ENCODE peak calls at places on chromosomes 7 and 10, in four cellular contexts. Z is GM12878, H is HepG2, R is K562. F is an unnamed sample.

GRCh38 chr10:120205368-120206018 is 251.5 kb upstream of the PLPP4 start:
- DNase-seq in Z (no peak), H (no peak), R (no peak), F (no peak)

GRCh38 chr10:128222317-128222849 is 96.2 kb upstream of the MKI67 start:
- DNase-seq in H (no peak), Z (no peak), R (no peak), F (no peak)

GRCh38 chr7:138746073-138746472 is 44.9 kb upstream of the SVOPL start:
- DNase-seq in H (no peak), Z (no peak), R (no peak), F (no peak)

GRCh38 chr7:100431286-100431735 is 1.7 kb downstream of the MEPCE start:
- DNase-seq in H (no peak), Z (no peak), R (no peak), F (no peak)

GRCh38 chr7:75957021-75957736 is 37.2 kb downstream of the TMEM120A start:
- DNase-seq in H (peak), Z (no peak), R (no peak), F (peak)

GRCh38 chr10:90675621-90676020 is 182.2 kb downstream of the HTR7 start:
- DNase-seq in H (no peak), Z (no peak), R (no peak), F (no peak)

GRCh38 chr10:121063744-121064143 is 212.6 kb downstream of the WDR11 start:
- DNase-seq in Z (no peak), H (peak), R (no peak), F (no peak)

GRCh38 chr7:114140561-114140960 is 221.8 kb upstream of the PPP1R3A start:
- DNase-seq in Z (no peak), H (no peak), R (no peak), F (no peak)

GRCh38 chr10:19628767-19629443 is 187.3 kb upstream of the PLXDC2 start:
- DNase-seq in Z (no peak), H (no peak), R (no peak), F (no peak)

GRCh38 chr7:146057958-146058357 is 58.6 kb upstream of the CNTNAP2 start:
- DNase-seq in H (no peak), R (no peak), Z (no peak), F (no peak)

GRCh38 chr10:131090761-131091661 is 220.5 kb downstream of the TCERG1L start:
- DNase-seq in Z (no peak), R (no peak), H (no peak), F (peak)

GRCh38 chr7:141640239-141640840 is 61.6 kb downstream of the DENND11 start:
- DNase-seq in Z (no peak), H (no peak), R (no peak), F (no peak)

GRCh38 chr7:133510326-133511055 is 257.6 kb downstream of the EXOC4 start:
- DNase-seq in Z (no peak), R (no peak), H (no peak), F (no peak)

GRCh38 chr7:151051108-151051507 is 2.8 kb downstream of the ASIC3 start:
- DNase-seq in H (no peak), R (peak), Z (no peak), F (no peak)

GRCh38 chr7:39667354-39667923 is 44.1 kb downstream of the RALA start:
- DNase-seq in R (no peak), Z (no peak), H (no peak), F (no peak)

GRCh38 chr10:34933676-34934075 is 118.6 kb upstream of the PARD3 start:
- DNase-seq in Z (no peak), R (no peak), H (no peak), F (no peak)

GRCh38 chr10:119680668-119681070 is 29.5 kb downstream of the BAG3 start:
- DNase-seq in Z (no peak), H (no peak), R (no peak), F (no peak)

GRCh38 chr10:49595713-49596492 is 14.2 kb upstream of the SLC18A3 start:
- DNase-seq in H (no peak), Z (no peak), R (no peak), F (no peak)

GRCh38 chr10:869171-869570 is 62.3 kb downstream of the LARP4B start:
- DNase-seq in Z (no peak), H (no peak), R (no peak), F (no peak)

GRCh38 chr10:27360581-27361172 is 120.1 kb upstream of the ACBD5 start:
- DNase-seq in H (peak), R (peak), Z (peak), F (peak)

GRCh38 chr7:35707422-35707821 is 12.5 kb upstream of the HERPUD2 start:
- DNase-seq in R (no peak), Z (no peak), H (no peak), F (no peak)

GRCh38 chr10:101282937-101283336 is 53.7 kb upstream of the LBX1 start:
- DNase-seq in H (no peak), R (no peak), Z (no peak), F (no peak)

GRCh38 chr7:85021090-85021704 is 165.7 kb downstream of the SEMA3D start:
- DNase-seq in H (no peak), R (peak), Z (no peak), F (no peak)

GRCh38 chr7:27235387-27236052 is 7.1 kb upstream of the EVX1 start:
- DNase-seq in Z (no peak), H (peak), R (peak), F (no peak)

GRCh38 chr7:130874071-130874915 is 140.3 kb upstream of the KLF14 start:
- DNase-seq in Z (no peak), H (no peak), R (no peak), F (no peak)

GRCh38 chr7:130872756-130873448 is 138.9 kb upstream of the KLF14 start:
- DNase-seq in H (no peak), Z (no peak), R (no peak), F (no peak)

GRCh38 chr7:130875901-130876300 is 141.9 kb upstream of the KLF14 start:
- DNase-seq in H (no peak), R (no peak), Z (no peak), F (no peak)

GRCh38 chr7:130877236-130877635 is 143.2 kb upstream of the KLF14 start:
- DNase-seq in R (no peak), H (no peak), Z (no peak), F (no peak)

GRCh38 chr7:130875265-130875741 is 141.3 kb upstream of the KLF14 start:
- DNase-seq in R (peak), H (peak), Z (no peak), F (peak)
- TF ChIP-seq JUND in R (no peak), H (no peak), Z (no peak), F (peak)

DNA sequence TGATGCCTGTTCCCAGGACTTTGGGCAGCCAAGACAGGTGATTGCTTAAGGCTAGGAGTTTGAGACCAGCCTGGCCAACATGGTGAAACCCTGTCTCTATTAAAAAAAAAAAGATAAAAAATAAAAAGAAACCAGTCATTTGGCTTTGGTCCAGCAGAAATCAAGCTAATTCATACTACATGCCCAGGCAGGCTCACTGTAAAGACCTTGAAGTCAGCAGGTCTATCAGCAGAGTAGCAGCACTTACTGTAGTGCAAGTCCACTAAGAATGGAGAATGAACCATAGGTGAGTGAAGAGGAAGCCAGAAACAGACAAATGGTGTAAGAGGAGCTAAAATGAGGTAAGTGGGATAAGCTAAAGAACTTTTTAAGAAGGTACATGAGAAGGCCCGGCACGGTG is 24.7 kb downstream of the PSPH start:
- DNase-seq in Z (no peak), R (no peak), H (no peak), F (no peak)
- TF ChIP-seq HDAC6 in Z (no peak), R (no peak), H (no peak), F (no peak)

DNA sequence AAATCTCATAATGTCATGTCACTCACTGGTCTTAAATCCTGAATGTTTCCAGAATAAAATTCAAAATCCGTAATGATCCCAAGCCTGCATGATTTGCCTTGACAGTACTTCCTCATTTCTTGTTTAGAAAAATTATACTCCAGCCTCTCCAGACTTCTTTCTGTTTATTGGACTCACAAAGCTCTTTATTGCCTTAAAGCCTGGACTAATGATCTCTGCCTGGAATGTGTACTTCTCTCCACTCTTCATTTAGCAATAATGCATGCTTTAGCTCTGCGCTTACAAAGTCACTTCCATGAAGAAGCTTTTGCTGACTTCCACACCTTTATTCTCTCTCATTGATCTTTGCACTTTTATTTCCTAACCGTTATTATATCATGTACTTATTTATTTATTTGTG is 27.4 kb upstream of the SLC26A3 start:
- DNase-seq in Z (no peak), H (no peak), R (no peak), F (no peak)
- TF ChIP-seq USF2 in Z (no peak), H (no peak), R (no peak), F (no peak)

DNA sequence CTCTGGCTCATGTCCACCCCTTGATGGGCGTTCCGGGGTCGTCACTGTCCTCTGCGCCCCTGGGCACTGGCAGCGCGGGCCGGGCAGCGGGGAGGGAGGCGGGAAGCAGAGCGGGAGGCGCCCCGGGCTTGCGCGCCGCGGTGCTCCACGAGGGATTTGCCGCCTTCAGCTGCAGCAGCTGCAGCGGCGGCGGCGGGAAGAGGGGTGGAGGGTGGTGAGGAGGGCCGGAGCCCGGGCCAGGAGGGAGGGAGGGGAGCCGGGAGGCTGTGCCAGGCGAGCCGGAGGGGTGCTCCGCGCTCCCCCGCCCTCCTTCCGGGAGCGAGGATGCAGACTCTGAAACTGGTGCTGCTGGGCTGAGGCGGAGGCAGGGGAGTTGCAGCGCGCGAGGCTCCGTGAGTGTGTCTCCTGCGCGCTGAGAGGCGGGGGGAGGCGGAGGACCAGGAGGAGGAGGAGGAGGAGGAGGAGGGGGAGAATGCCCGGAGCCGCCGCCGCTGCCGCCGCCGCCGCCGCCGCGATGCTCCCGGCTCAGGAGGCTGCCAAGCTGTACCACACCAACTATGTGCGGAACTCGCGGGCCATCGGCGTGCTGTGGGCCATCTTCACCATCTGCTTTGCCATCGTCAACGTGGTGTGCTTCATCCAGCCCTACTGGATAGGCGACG is at the start of gene LHFPL3:
- DNase-seq in R (no peak), H (no peak), Z (no peak), F (no peak)
- TF ChIP-seq JUND in R (no peak), H (no peak), Z (no peak), F (no peak)

GRCh38 chr10:32366111-32366510 is 19.2 kb upstream of the EPC1 start:
- DNase-seq in Z (no peak), H (no peak), R (no peak), F (no peak)
- TF ChIP-seq HDAC6 in Z (no peak), H (no peak), R (no peak), F (no peak)

GRCh38 chr10:87734987-87735827 is 75.5 kb downstream of the PAPSS2 start:
- DNase-seq in Z (no peak), R (peak), H (peak), F (peak)
- TF ChIP-seq USF2 in Z (no peak), R (no peak), H (no peak), F (no peak)

DNA sequence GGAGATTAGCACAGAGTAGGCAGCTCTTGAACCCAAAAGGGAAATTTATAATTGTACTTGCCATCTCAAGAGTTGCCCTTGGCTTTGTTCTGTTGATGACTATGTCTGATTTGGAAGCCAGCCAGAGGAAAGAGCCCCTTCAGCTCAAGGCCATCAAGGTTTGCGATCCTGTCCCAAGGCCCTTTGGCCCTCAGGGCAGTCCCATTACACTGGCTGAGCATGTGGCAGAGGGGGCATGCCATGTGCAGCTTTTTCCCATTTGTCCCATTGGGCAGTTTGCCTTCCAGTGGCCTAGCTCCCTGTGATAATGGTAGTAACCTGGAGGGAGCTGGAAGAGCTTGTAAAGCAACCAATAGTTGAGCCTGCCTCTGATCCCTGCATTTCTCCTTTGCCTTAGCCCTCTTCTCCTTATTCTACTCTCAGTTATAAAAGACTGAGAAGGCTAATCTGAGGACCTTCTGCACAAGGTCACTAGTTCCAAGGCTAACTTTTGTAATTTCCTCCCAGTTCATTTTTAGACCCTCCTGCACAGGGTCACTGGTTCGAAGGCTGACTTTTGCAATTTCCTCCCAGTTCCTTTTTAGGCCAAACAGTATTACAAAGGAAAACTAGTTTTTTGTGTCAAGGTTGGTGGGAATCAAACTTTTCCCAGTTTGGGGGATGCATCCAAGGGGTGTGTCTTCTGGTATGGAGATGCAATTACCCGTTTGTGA is 31.0 kb upstream of the ARHGAP12 start:
- DNase-seq in Z (no peak), H (peak), R (no peak), F (no peak)
- TF ChIP-seq JUND in Z (no peak), H (no peak), R (no peak), F (no peak)

GRCh38 chr7:123734498-123734897 is 14.3 kb downstream of the WASL start:
- DNase-seq in R (no peak), Z (no peak), H (no peak), F (no peak)

GRCh38 chr7:123738808-123739207 is 10.0 kb downstream of the WASL start:
- DNase-seq in Z (no peak), R (no peak), H (no peak), F (no peak)

GRCh38 chr7:123735539-123735938 is 13.3 kb downstream of the WASL start:
- DNase-seq in Z (no peak), R (no peak), H (no peak), F (no peak)

GRCh38 chr7:123741940-123742339 is 6.9 kb downstream of the WASL start:
- DNase-seq in R (no peak), Z (no peak), H (no peak), F (no peak)

DNA sequence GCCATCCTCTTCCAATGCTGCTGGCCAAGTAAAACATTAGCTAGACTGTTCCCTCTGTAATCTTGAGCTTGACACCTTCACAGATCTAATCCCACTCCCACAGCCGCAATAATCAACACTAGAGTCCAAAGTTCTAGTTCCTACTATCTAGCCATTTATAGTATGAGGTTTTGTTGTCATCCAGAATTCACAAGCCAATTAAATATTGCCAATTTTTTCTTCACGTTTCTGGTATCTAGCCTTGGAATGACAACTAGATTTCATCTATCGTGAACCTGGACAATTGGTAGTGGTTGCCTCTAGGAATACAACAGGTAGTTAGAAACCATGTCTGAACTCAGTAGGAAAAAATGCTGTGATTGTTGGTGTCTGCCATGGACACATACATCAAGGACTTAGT is 10.4 kb downstream of the WASL start:
- DNase-seq in H (peak), R (no peak), Z (no peak), F (no peak)
- TF ChIP-seq HDAC6 in H (no peak), R (no peak), Z (no peak), F (no peak)

GRCh38 chr7:32093415-32094408 is 23.5 kb upstream of the PDE1C start:
- DNase-seq in R (no peak), Z (no peak), H (no peak), F (no peak)
- TF ChIP-seq USF2 in R (no peak), Z (no peak), H (no peak), F (no peak)

DNA sequence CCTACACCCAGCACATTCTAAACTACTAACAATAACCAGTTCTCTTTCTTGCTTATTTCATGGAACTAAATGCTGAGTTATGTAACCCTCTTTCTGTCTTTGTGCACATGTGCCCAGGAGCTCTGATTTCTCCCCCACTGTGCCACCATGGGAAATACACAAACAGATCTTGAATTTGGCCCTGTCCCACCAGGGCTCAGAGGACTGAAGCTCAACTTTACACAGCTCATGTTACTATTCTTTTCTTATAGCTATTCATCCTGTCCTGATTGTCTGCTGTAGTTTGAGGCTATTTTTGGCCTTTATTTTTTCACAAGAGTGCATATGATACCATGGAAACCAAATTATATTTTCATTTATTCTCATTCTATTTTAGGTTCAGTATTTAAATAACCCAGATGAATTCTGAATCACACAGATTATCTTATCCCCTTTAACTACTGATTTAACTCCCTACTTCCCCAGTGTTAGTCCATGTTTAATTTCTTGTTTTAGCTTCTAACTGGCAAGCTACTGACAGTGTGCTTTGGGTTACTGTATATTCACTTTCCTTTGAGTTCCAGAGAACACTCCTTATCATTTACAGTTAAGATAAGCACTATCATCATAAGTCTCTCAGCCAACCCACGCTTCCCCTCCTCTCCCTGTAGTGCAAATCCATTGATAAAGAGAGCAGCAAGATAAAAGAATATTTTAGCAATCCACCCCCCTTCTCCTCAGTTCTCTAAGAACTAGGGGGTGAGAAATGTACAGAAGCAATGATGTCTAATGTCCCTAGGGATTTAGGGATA is 71.8 kb upstream of the GSDME start:
- DNase-seq in Z (no peak), R (peak), H (no peak), F (no peak)
- TF ChIP-seq JUND in Z (no peak), R (no peak), H (no peak), F (no peak)

F was measured in H1.